ENCODE peak calls at places on chromosomes 1 and 21, in eight cellular contexts. M, U, G, C, P, K, Q and H are unnamed samples.

GRCh38 chr1:203340112-203340804 is 10.7 kb downstream of the FMOD start:
- DNase-seq in C (peak; percentile 62), P (peak; percentile 92), U (peak; percentile 94), K (peak; percentile 79), M (peak; percentile 56), G (peak; percentile 85), Q (peak; percentile 94), H (peak; percentile 89)

GRCh38 chr1:91499346-91499745 is 1.3 kb upstream of the CDC7 start:
- DNase-seq in Q (no peak), U (no peak), P (no peak), M (no peak), K (no peak), G (no peak), C (no peak), H (no peak)

GRCh38 chr1:67338642-67339041 is 31.0 kb downstream of the IL12RB2 start:
- DNase-seq in U (no peak), C (no peak), K (no peak), P (no peak), Q (no peak), M (no peak), G (no peak), H (peak; percentile 29)

GRCh38 chr1:165290143-165290542 is 66.4 kb downstream of the LMX1A start:
- DNase-seq in C (no peak), U (peak; percentile 57), K (no peak), P (peak; percentile 11), G (no peak), Q (no peak), M (no peak), H (no peak)

GRCh38 chr1:64248065-64248464 is 44.6 kb downstream of the UBE2U start:
- DNase-seq in P (no peak), M (no peak), Q (no peak), G (no peak), C (no peak), K (no peak), U (no peak), H (no peak)

GRCh38 chr1:195053478-195053877 is 1554.8 kb downstream of the KCNT2 start:
- DNase-seq in G (no peak), K (no peak), Q (no peak), U (no peak), P (peak; percentile 1), C (no peak), M (no peak), H (no peak)

GRCh38 chr1:226530591-226530990 is 18.0 kb upstream of the STUM start:
- DNase-seq in G (no peak), P (no peak), M (no peak), U (no peak), Q (no peak), K (no peak), C (no peak), H (no peak)

GRCh38 chr1:217674330-217674729 is 43.2 kb downstream of the SPATA17 start:
- DNase-seq in M (no peak), Q (no peak), U (no peak), P (no peak), K (no peak), C (no peak), G (no peak), H (no peak)

DNA sequence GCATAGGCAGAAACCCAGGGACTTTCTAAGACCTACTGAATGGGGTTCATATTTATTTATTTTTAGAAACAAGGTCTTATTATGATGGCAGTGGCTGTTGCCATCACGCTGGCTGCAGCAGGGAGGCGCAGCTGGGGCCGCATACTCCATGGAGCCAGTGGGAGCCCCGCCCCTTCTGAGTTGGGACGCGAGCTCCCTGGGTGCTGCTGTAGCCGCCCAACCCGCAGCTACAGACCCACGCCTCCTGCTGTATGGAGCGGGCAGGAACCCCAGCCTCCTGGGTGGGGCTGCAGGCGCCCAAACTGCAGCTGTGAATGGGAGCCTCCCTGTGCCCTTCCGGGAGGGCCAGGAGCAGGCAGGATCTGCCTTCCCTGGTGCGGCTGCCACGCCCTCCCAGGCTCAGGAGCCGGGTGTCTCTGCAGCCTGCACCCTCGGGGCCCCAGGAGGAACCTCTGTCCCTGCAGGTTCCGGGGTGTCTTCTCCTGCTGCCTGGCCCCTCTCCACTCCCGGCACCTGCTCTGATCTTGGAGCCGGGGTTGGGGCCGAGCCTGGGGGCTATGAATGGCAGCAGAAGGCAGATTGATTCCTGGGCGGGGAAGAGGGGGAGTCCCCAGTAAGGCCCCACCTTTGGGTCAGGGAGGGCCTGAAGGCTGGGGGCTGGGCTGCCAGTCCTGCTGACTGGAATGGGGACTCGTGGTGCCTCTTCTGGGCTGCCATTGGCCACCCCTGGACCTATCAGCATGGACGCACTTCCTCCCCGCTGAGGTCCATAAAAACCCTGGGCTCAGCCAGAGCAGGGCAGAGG is 66.5 kb upstream of the LRRN2 start:
- DNase-seq in M (no peak), Q (peak; percentile 61), G (no peak), K (peak; percentile 83), U (no peak), P (no peak), C (no peak), H (peak; percentile 46)
- TF ChIP-seq CTCF in M (no peak), Q (peak; percentile 19), G (no peak), K (peak; percentile 38), U (no peak), P (no peak), C (no peak), H (peak; percentile 7)

GRCh38 chr1:42173961-42174715 is 9.6 kb upstream of the GUCA2A start:
- DNase-seq in C (no peak), M (peak; percentile 20), Q (no peak), P (peak; percentile 45), G (no peak), U (peak; percentile 94), K (no peak), H (peak; percentile 99)

GRCh38 chr1:42172394-42173133 is 8.0 kb upstream of the GUCA2A start:
- DNase-seq in K (peak; percentile 69), Q (no peak), U (no peak), C (no peak), G (no peak), P (no peak), M (no peak), H (peak; percentile 26)

GRCh38 chr1:42175314-42176054 is 10.9 kb upstream of the GUCA2A start:
- DNase-seq in C (no peak), G (no peak), M (no peak), K (no peak), Q (no peak), U (peak; percentile 26), P (no peak), H (peak; percentile 77)

GRCh38 chr1:42171679-42172266 is 7.2 kb upstream of the GUCA2A start:
- DNase-seq in Q (no peak), K (no peak), U (no peak), G (no peak), M (no peak), P (no peak), C (no peak), H (no peak)

DNA sequence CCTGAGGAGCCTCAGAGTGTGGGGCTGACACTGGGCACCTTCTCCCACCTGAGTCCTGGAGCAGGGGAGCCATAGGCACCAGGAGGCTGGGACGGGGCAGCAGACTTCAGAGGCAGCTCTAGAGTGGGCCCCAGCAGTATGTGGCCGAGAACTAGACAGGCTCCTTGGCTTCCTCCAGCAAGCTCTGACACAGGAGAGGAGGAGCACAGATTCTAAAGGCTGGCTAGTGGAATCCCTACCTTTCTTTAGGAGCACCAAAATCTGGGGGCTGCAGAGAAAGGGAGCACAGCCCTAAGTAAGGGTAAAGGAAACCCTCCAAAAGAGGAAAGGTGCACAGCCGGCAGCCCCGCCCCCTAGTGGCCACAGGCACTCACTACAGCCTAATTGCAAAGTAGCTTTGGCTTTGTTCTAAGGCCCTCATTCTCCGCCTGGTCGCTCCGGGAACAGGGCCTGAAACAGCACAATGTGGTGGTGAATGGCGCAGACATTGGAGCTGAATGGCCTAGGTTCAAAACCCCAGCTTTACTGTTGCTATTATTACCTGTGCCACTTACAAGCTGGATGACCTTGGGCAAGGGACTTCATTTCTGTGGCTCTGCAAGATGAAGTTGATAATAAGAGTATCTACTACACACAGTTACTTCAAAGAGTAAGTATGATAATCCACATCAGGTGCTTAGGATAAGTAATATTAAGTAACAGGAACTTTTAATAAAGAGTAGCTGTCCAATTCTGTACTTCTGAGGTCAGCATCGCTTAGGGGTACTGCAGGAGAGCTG is 8.8 kb upstream of the GUCA2A start:
- DNase-seq in C (peak; percentile 36), Q (peak; percentile 59), G (no peak), K (peak; percentile 74), M (peak; percentile 6), U (peak; percentile 56), P (peak; percentile 55), H (peak; percentile 56)
- H3K4me3 ChIP-seq in C (no peak overlapping the region), Q (no peak overlapping the region), G (no peak overlapping the region), K (no peak overlapping the region), M (no peak overlapping the region), U (no peak overlapping the region), P (no peak overlapping the region), H (peak overlapping the region; percentile 4)

GRCh38 chr21:34536820-34537219 is 24.8 kb upstream of the KCNE1 start:
- DNase-seq in U (no peak), M (peak; percentile 62), K (no peak), C (no peak), P (peak; percentile 64), G (no peak), Q (peak; percentile 61), H (peak; percentile 41)

GRCh38 chr21:34535886-34536285 is 23.9 kb upstream of the KCNE1 start:
- DNase-seq in Q (no peak), C (no peak), M (no peak), K (no peak), G (no peak), U (no peak), P (no peak), H (no peak)

GRCh38 chr21:34533938-34534337 is 21.9 kb upstream of the KCNE1 start:
- DNase-seq in Q (no peak), M (no peak), P (no peak), K (no peak), C (no peak), G (no peak), U (no peak), H (no peak)

GRCh38 chr21:34536311-34536710 is 24.3 kb upstream of the KCNE1 start:
- DNase-seq in Q (no peak), U (no peak), M (no peak), P (no peak), C (no peak), G (no peak), K (no peak), H (no peak)

GRCh38 chr21:34534522-34534921 is 22.5 kb upstream of the KCNE1 start:
- DNase-seq in G (no peak), K (no peak), U (no peak), M (peak; percentile 61), P (no peak), Q (no peak), C (no peak), H (no peak)
- TF ChIP-seq CTCF in G (no peak), K (no peak), U (no peak), M (no peak), P (no peak), Q (no peak), C (no peak), H (no peak)

DNA sequence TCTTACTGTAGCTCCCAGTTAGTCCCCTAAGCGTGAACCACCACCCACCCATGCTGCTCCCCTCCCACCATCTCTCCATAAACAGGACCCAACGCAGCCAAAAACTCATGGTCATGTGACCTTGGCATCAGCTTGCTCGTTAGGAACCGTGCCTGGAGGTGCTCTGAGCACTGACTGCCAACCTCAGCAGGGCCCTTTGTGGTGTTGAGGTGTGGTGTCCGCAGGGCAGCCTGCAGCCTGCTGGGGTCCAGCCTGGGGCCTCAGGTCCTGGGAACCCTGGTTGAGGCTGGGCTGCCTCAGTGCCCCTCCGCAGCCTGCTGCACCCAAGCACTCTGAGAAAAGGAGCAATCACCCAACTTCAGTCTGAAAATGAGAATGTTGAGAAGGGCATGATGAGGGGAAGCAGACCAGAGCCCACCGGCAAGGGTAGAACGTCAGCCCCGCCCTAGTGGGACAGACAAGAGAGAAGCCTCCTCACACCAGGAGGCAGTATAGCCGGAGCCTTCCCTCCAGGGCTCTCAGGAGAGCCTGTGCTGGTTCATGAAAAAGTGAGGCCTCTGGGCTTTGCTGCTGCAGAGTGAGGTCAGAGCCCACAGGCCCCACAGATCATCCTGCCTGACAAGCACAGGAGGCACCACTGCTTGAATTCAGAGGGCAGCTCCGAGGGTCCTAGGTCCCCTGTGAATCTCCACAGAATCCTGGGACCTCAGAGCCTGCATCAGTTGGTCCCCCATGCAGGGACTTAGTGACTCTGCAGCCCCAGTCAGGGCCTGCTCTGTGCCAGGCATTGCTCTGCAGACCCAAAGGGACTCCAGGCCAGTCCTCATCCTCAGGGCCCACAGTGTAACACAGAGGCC is 4.9 kb upstream of the COL6A2 start:
- DNase-seq in Q (peak; percentile 12), U (no peak), M (no peak), K (no peak), G (no peak), P (no peak), C (no peak), H (no peak)
- H3K4me3 ChIP-seq in Q (no peak overlapping the region), U (no peak overlapping the region), M (no peak overlapping the region), K (no peak overlapping the region), G (no peak overlapping the region), P (no peak overlapping the region), C (no peak overlapping the region), H (no peak overlapping the region)